ENCODE peak calls at places on chromosome 4, in six cellular contexts. One of them, this sample, is unnamed.

GRCh38 chr4:138537739-138538138 is 295.6 kb upstream of the SLC7A11 start:
- DNase-seq in SK-MEL-5: no peak
- DNase-seq in M059J: no peak
- DNase-seq in cardiac muscle cell: no peak
- DNase-seq in tibial nerve: no peak
- DNase-seq in WTC11: no peak
- DNase-seq in this sample: no peak

GRCh38 chr4:186137193-186137792 is 32.8 kb downstream of the FAM149A start:
- DNase-seq in WTC11: no peak
- DNase-seq in cardiac muscle cell: peak
- DNase-seq in tibial nerve: no peak
- DNase-seq in M059J: peak
- DNase-seq in SK-MEL-5: peak
- DNase-seq in this sample: peak

GRCh38 chr4:48780867-48781219 is 764 bp upstream of the FRYL start:
- DNase-seq in tibial nerve: peak
- DNase-seq in WTC11: no peak
- DNase-seq in SK-MEL-5: peak
- DNase-seq in cardiac muscle cell: peak
- DNase-seq in M059J: peak
- DNase-seq in this sample: no peak

GRCh38 chr4:893276-893994 is 38.7 kb downstream of the GAK start:
- DNase-seq in M059J: no peak
- DNase-seq in cardiac muscle cell: no peak
- DNase-seq in WTC11: no peak
- DNase-seq in SK-MEL-5: no peak
- DNase-seq in tibial nerve: no peak
- DNase-seq in this sample: no peak

GRCh38 chr4:159497961-159498360 is 395.1 kb downstream of the RAPGEF2 start:
- DNase-seq in tibial nerve: no peak
- DNase-seq in cardiac muscle cell: no peak
- DNase-seq in SK-MEL-5: no peak
- DNase-seq in WTC11: no peak
- DNase-seq in M059J: no peak
- DNase-seq in this sample: no peak

GRCh38 chr4:77179512-77179911 is 22.5 kb downstream of the CCNG2 start:
- DNase-seq in M059J: no peak
- DNase-seq in tibial nerve: no peak
- DNase-seq in SK-MEL-5: no peak
- DNase-seq in cardiac muscle cell: no peak
- DNase-seq in WTC11: no peak
- DNase-seq in this sample: no peak

GRCh38 chr4:149914521-149915115 is 99.0 kb upstream of the IQCM start:
- DNase-seq in WTC11: peak
- DNase-seq in SK-MEL-5: peak
- DNase-seq in tibial nerve: peak
- DNase-seq in cardiac muscle cell: peak
- DNase-seq in M059J: peak
- DNase-seq in this sample: peak

GRCh38 chr4:26746742-26747351 is 113.8 kb upstream of the STIM2 start:
- DNase-seq in M059J: no peak
- DNase-seq in tibial nerve: no peak
- DNase-seq in SK-MEL-5: no peak
- DNase-seq in WTC11: no peak
- DNase-seq in cardiac muscle cell: no peak
- DNase-seq in this sample: no peak

GRCh38 chr4:39048291-39048690 is 13.7 kb upstream of the KLHL5 start:
- DNase-seq in SK-MEL-5: no peak
- DNase-seq in M059J: no peak
- DNase-seq in tibial nerve: no peak
- DNase-seq in cardiac muscle cell: peak
- DNase-seq in WTC11: no peak
- DNase-seq in this sample: no peak

GRCh38 chr4:140374130-140374477 is 658 bp downstream of the SCOC start:
- DNase-seq in tibial nerve: no peak
- DNase-seq in cardiac muscle cell: no peak
- DNase-seq in SK-MEL-5: no peak
- DNase-seq in M059J: no peak
- DNase-seq in WTC11: no peak
- DNase-seq in this sample: no peak

GRCh38 chr4:3440979-3441500 is 728 bp upstream of the HGFAC start:
- DNase-seq in M059J: peak
- DNase-seq in tibial nerve: no peak
- DNase-seq in cardiac muscle cell: peak
- DNase-seq in SK-MEL-5: no peak
- DNase-seq in WTC11: no peak
- DNase-seq in this sample: no peak

GRCh38 chr4:126748736-126749135 is 884.0 kb upstream of the INTU start:
- DNase-seq in M059J: peak
- DNase-seq in SK-MEL-5: no peak
- DNase-seq in WTC11: no peak
- DNase-seq in cardiac muscle cell: no peak
- DNase-seq in tibial nerve: no peak
- DNase-seq in this sample: no peak

GRCh38 chr4:164087733-164088132 is 593.2 kb downstream of the TMA16 start:
- DNase-seq in SK-MEL-5: no peak
- DNase-seq in cardiac muscle cell: no peak
- DNase-seq in M059J: no peak
- DNase-seq in WTC11: no peak
- DNase-seq in tibial nerve: no peak
- DNase-seq in this sample: peak

GRCh38 chr4:163816494-163816893 is 322.0 kb downstream of the TMA16 start:
- DNase-seq in cardiac muscle cell: no peak
- DNase-seq in tibial nerve: no peak
- DNase-seq in SK-MEL-5: no peak
- DNase-seq in WTC11: no peak
- DNase-seq in M059J: no peak
- DNase-seq in this sample: peak

GRCh38 chr4:52712991-52713275 is 38.3 kb downstream of the ERVMER34-1 start:
- DNase-seq in WTC11: no peak
- DNase-seq in SK-MEL-5: no peak
- DNase-seq in cardiac muscle cell: no peak
- DNase-seq in tibial nerve: peak
- DNase-seq in M059J: no peak
- DNase-seq in this sample: no peak

GRCh38 chr4:25908491-25908901 is 5.5 kb upstream of the SMIM20 start:
- DNase-seq in SK-MEL-5: peak
- DNase-seq in M059J: peak
- DNase-seq in cardiac muscle cell: peak
- DNase-seq in tibial nerve: no peak
- DNase-seq in WTC11: no peak
- DNase-seq in this sample: peak

GRCh38 chr4:144295286-144295995 is 154.9 kb upstream of the GYPA start:
- DNase-seq in cardiac muscle cell: peak
- DNase-seq in WTC11: no peak
- DNase-seq in SK-MEL-5: no peak
- DNase-seq in M059J: peak
- DNase-seq in tibial nerve: no peak
- DNase-seq in this sample: no peak

GRCh38 chr4:167622481-167623240 is 388.4 kb upstream of the SPOCK3 start:
- DNase-seq in cardiac muscle cell: peak
- DNase-seq in SK-MEL-5: peak
- DNase-seq in WTC11: peak
- DNase-seq in tibial nerve: no peak
- DNase-seq in M059J: peak
- DNase-seq in this sample: peak

GRCh38 chr4:148346657-148347056 is 95.6 kb downstream of the NR3C2 start:
- DNase-seq in cardiac muscle cell: no peak
- DNase-seq in SK-MEL-5: no peak
- DNase-seq in WTC11: no peak
- DNase-seq in tibial nerve: no peak
- DNase-seq in M059J: no peak
- DNase-seq in this sample: no peak